ENCODE peak calls at places on chromosomes 7 and 10, in nine cellular contexts. J is astrocyte; S is sigmoid colon; C is GM23248; B is CD8-positive, alpha-beta memory T cell; I is transverse colon; Q is left lung; D is PC-3; F is Karpas-422. Z is an unnamed sample.

GRCh38 chr10:50511512-50512213 is 112.1 kb downstream of the SGMS1 start:
- DNase-seq in J (peak; percentile 70), S (no peak), C (no peak), B (no peak), I (no peak), Q (no peak), D (peak; percentile 99), F (no peak), Z (no peak)

GRCh38 chr7:142636751-142637150 is 112.5 kb upstream of the PRSS1 start:
- DNase-seq in J (no peak), S (no peak), C (no peak), B (no peak), I (no peak), Q (no peak), D (no peak), F (no peak), Z (no peak)

GRCh38 chr7:90717286-90718060 is 121.4 kb downstream of the CDK14 start:
- DNase-seq in J (peak; percentile 60), S (no peak), C (peak; percentile 55), B (no peak), I (no peak), Q (no peak), D (no peak), F (peak; percentile 54), Z (peak; percentile 78)

GRCh38 chr7:105268511-105269392 is 120.0 kb downstream of the SRPK2 start:
- DNase-seq in J (peak; percentile 70), S (no peak), C (peak; percentile 74), B (no peak), I (no peak), Q (no peak), D (peak; percentile 54), F (peak; percentile 61), Z (peak; percentile 80)

GRCh38 chr7:108448777-108449576 is 7.3 kb downstream of the NRCAM start:
- DNase-seq in J (no peak), S (no peak), C (no peak), B (no peak), I (no peak), Q (no peak), D (no peak), F (no peak), Z (no peak)

GRCh38 chr10:97975598-97975997 is 54.8 kb downstream of the CRTAC1 start:
- DNase-seq in J (no peak), S (no peak), C (no peak), B (no peak), I (no peak), Q (no peak), D (no peak), F (no peak), Z (no peak)

GRCh38 chr7:130901209-130901783 is 167.3 kb upstream of the KLF14 start:
- DNase-seq in J (peak; percentile 99), S (peak; percentile 84), C (peak; percentile 98), B (no peak), I (peak; percentile 71), Q (peak; percentile 89), D (peak; percentile 83), F (no peak), Z (peak; percentile 83)

GRCh38 chr7:116582806-116583444 is 58.1 kb downstream of the CAV1 start:
- DNase-seq in J (peak; percentile 49), S (no peak), C (peak; percentile 96), B (no peak), I (no peak), Q (no peak), D (no peak), F (no peak), Z (peak; percentile 94)

GRCh38 chr10:59176241-59177030 is at the start of gene PHYHIPL:
- DNase-seq in J (no peak), S (peak; percentile 52), C (peak; percentile 23), B (no peak), I (no peak), Q (no peak), D (no peak), F (no peak), Z (no peak)

GRCh38 chr7:142795339-142795863 is 24.6 kb downstream of the PRSS2 start:
- DNase-seq in J (no peak), S (no peak), C (no peak), B (peak; percentile 86), I (peak; percentile 27), Q (no peak), D (peak; percentile 91), F (no peak), Z (no peak)

GRCh38 chr7:141674702-141675101 is 27.3 kb downstream of the DENND11 start:
- DNase-seq in J (no peak), S (no peak), C (no peak), B (no peak), I (no peak), Q (no peak), D (no peak), F (peak; percentile 66), Z (no peak)

GRCh38 chr7:158602905-158603772 is 15.5 kb upstream of the PTPRN2 start:
- DNase-seq in J (peak; percentile 57), S (no peak), C (no peak), B (no peak), I (no peak), Q (no peak), D (no peak), F (no peak), Z (no peak)

GRCh38 chr7:67593807-67594206 is 597.2 kb downstream of the TYW1 start:
- DNase-seq in J (no peak), S (no peak), C (no peak), B (no peak), I (no peak), Q (no peak), D (no peak), F (no peak), Z (no peak)

GRCh38 chr7:14083761-14084160 is 94.3 kb upstream of the ETV1 start:
- DNase-seq in J (no peak), S (no peak), C (no peak), B (no peak), I (no peak), Q (no peak), D (no peak), F (no peak), Z (no peak)

GRCh38 chr7:5206686-5207085 is 16.7 kb downstream of the WIPI2 start:
- DNase-seq in J (no peak), S (peak; percentile 37), C (no peak), B (no peak), I (no peak), Q (peak; percentile 7), D (no peak), F (no peak), Z (no peak)

GRCh38 chr7:29249383-29249750 is 54.8 kb downstream of the CHN2 start:
- DNase-seq in J (no peak), S (no peak), C (no peak), B (no peak), I (no peak), Q (no peak), D (no peak), F (no peak), Z (no peak)

GRCh38 chr10:42755591-42756093 is 27.0 kb upstream of the BMS1 start:
- DNase-seq in J (no peak), S (no peak), C (no peak), B (no peak), I (no peak), Q (no peak), D (no peak), F (no peak), Z (no peak)

DNA sequence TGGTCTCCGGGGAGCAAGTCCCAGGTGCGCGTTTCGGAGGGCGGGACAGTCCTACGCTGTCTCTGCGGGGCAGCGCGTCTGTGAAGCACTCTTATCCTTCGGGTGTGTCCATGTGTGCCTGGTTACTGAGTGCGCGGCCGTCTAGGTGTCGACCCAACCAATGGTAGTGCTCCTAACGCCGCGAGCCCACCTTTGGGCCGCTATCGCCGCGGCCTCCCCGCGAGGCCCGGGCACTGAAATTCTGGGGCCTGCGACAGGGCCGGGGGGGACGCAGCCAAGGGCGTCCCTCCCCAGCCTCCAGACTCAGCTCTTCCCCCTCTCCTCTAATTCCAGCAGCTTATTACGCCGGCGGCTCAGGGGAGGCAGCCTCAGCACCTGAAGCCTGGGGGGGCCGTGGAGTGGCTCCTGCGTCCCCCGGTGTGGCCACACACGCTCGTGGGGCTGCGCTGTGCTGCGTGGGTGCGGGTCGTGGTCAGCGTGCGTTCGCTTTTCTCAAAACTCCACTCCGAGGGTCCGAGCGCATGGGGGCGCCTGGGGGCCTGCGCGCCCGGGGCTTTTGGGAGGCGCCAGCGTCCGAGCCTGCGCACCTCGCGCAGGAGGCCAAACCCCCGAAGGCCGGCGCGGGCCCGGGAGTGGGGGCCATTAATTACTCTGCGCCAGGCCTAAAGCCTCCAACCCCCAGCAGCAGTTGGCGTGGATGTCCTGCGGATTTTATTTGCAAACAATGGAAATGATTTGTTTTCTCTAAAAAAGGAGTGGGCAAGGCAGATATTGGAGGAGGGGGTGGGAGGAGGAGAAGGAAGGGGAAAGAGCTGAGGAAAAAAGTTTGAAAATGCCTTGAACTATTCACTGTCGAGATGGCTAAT is 3.0 kb upstream of the ZNF503 start:
- DNase-seq in J (no peak), S (no peak), C (no peak), B (no peak), I (peak; percentile 65), Q (peak; percentile 83), D (peak; percentile 85), F (no peak), Z (peak; percentile 22)
- H3K27me3 ChIP-seq in J (peaks cover 44% of the 10 kb centered on the region), S (no peaks in the 10 kb centered on the region), C (no peaks in the 10 kb centered on the region), B (peaks cover 34% of the 10 kb centered on the region), I (peaks cover 19% of the 10 kb centered on the region), Q (peaks cover 98% of the 10 kb centered on the region), D (peaks cover 97% of the 10 kb centered on the region), F (no peaks in the 10 kb centered on the region), Z (no peaks in the 10 kb centered on the region)

DNA sequence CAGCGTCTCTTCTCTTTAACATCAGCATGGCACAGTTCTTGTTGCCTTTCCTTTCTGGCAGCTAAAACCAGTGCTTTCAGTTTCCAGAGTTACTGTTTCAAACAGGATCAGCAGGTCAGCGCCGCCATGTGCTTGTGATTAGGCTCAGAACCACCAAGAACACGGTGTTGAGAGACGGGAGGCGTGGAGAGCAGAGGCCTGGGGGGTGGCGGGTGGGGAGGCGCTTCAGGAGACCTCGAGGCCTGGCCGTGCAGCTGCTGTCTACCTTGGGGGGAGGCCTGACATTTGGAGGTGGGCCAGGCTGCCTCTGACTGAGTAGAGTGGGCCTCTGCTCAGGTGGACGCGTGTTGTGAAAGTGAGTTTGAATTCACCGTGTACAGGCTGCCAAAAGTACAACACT is 22.0 kb downstream of the PFKFB3 start:
- DNase-seq in J (no peak), S (no peak), C (no peak), B (no peak), I (no peak), Q (no peak), D (no peak), F (no peak), Z (no peak)
- H3K36me3 ChIP-seq in J (peaks cover 36% of the 10 kb centered on the region), S (peaks cover 51% of the 10 kb centered on the region), C (peaks cover 31% of the 10 kb centered on the region), B (peaks cover 31% of the 10 kb centered on the region), I (peaks cover 60% of the 10 kb centered on the region), Q (peaks cover 100% of the 10 kb centered on the region), D (no peaks in the 10 kb centered on the region), F (peaks cover 11% of the 10 kb centered on the region), Z (peaks cover 100% of the 10 kb centered on the region)

DNA sequence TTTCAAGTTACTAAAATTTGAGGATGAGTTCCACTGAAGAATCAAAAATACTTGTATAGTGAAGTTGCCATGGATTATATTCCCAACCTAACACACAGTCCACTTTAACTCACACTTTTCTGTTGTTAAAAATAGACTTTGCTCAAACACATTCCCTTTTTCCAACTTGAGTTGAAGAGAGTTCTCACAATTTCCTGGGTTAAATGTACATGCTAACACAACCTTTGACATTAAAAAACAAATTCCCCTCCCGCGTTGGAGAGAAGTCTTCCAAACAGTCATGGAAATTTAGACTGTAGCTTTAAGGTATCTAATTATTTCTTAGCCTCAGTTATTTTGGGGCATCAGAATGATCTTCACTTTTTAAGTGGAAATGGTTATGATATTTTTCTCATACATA is 27.1 kb downstream of the SKIDA1 start:
- DNase-seq in J (no peak), S (no peak), C (no peak), B (no peak), I (no peak), Q (no peak), D (no peak), F (no peak), Z (no peak)
- H3K27me3 ChIP-seq in J (peaks cover 3% of the 10 kb centered on the region), S (no peaks in the 10 kb centered on the region), C (no peaks in the 10 kb centered on the region), B (peaks cover 51% of the 10 kb centered on the region), I (peaks cover 80% of the 10 kb centered on the region), Q (peaks cover 73% of the 10 kb centered on the region), D (no peaks in the 10 kb centered on the region), F (no peaks in the 10 kb centered on the region), Z (no peaks in the 10 kb centered on the region)

GRCh38 chr10:119058005-119058404 is 22.6 kb downstream of the EIF3A start:
- DNase-seq in J (no peak), S (no peak), C (no peak), B (no peak), I (no peak), Q (no peak), D (no peak), F (no peak), Z (no peak)
- H3K36me3 ChIP-seq in J (peaks cover 84% of the 10 kb centered on the region), S (peaks cover 53% of the 10 kb centered on the region), C (peaks cover 88% of the 10 kb centered on the region), B (peaks cover 58% of the 10 kb centered on the region), I (peaks cover 82% of the 10 kb centered on the region), Q (peaks cover 100% of the 10 kb centered on the region), D (peaks cover 80% of the 10 kb centered on the region), F (peaks cover 88% of the 10 kb centered on the region), Z (peaks cover 100% of the 10 kb centered on the region)